ENCODE peak calls at places on chromosomes 13 and 19, in ten cellular contexts. Y is GM23338; F is CD8-positive, alpha-beta memory T cell; L is tibial artery; J is hepatocyte; Q is cardiac muscle cell; T is left lung; A is CD4-positive, alpha-beta memory T cell; I is fibroblast of lung; X is tibial nerve. S is an unnamed sample.
A peak's percentile ranks its signal among the peaks of the same experiment; 100 is the strongest.

GRCh38 chr19:10568444-10568825 is 344 bp downstream of the CDKN2D start:
- DNase-seq in Q (no peak), X (no peak), J (peak; percentile 82), I (no peak), F (peak; percentile 81), L (peak; percentile 37), A (no peak), T (no peak), Y (peak; percentile 75), S (no peak)

GRCh38 chr13:32340917-32341316 is 25.6 kb downstream of the BRCA2 start:
- DNase-seq in F (no peak), J (no peak), I (no peak), T (no peak), X (no peak), A (no peak), Q (no peak), L (no peak), Y (no peak), S (no peak)

GRCh38 chr13:25752957-25753540 is 298.8 kb downstream of the SHISA2 start:
- DNase-seq in Y (no peak), I (peak; percentile 96), X (peak; percentile 14), F (no peak), A (no peak), T (no peak), J (peak; percentile 45), L (peak; percentile 75), Q (peak; percentile 93), S (no peak)

GRCh38 chr13:109154146-109154545 is 524.7 kb downstream of the MYO16 start:
- DNase-seq in Y (no peak), L (no peak), J (no peak), F (no peak), I (peak; percentile 41), A (no peak), T (no peak), X (no peak), Q (no peak), S (no peak)

GRCh38 chr13:107518292-107518691 is 697.0 kb downstream of the LIG4 start:
- DNase-seq in I (peak; percentile 34), F (no peak), Y (peak; percentile 11), Q (peak; percentile 21), L (no peak), X (no peak), T (no peak), A (no peak), J (peak; percentile 19), S (no peak)

GRCh38 chr13:92829930-92830329 is 396.7 kb upstream of the GPC6 start:
- DNase-seq in Q (no peak), J (no peak), Y (no peak), F (no peak), A (no peak), I (peak; percentile 62), X (no peak), L (no peak), T (no peak), S (no peak)

GRCh38 chr19:42246143-42246868 is 3.9 kb upstream of the GSK3A start:
- DNase-seq in X (peak; percentile 50), I (peak; percentile 81), T (no peak), J (peak; percentile 86), L (peak; percentile 84), Y (peak; percentile 88), F (no peak), A (no peak), Q (peak; percentile 83), S (peak; percentile 46)

GRCh38 chr19:3404324-3405260 is 38.2 kb downstream of the NFIC start:
- DNase-seq in T (peak; percentile 87), A (no peak), J (peak; percentile 58), Q (peak; percentile 95), Y (peak; percentile 56), X (peak; percentile 79), I (peak; percentile 94), F (no peak), L (peak; percentile 87), S (peak; percentile 72)

GRCh38 chr13:113297370-113297871 is 382 bp downstream of the LAMP1 start:
- DNase-seq in J (peak; percentile 34), F (peak; percentile 80), A (peak; percentile 63), Q (no peak), Y (peak; percentile 34), X (no peak), I (no peak), T (no peak), L (no peak), S (no peak)

GRCh38 chr13:39840201-39840600 is 184.7 kb downstream of the COG6 start:
- DNase-seq in X (peak; percentile 34), Q (no peak), A (no peak), I (no peak), J (no peak), T (no peak), F (no peak), Y (no peak), L (no peak), S (no peak)

GRCh38 chr19:17209126-17210036 is 5.8 kb upstream of the USE1 start:
- DNase-seq in I (peak; percentile 16), A (no peak), F (no peak), L (no peak), T (peak; percentile 71), Y (peak; percentile 99), Q (peak; percentile 34), X (no peak), J (peak; percentile 16), S (no peak)

GRCh38 chr19:18274303-18274775 is at the start of gene IQCN:
- DNase-seq in I (peak; percentile 44), X (no peak), Y (peak; percentile 74), Q (peak; percentile 28), F (peak; percentile 75), J (peak; percentile 69), L (peak; percentile 39), T (no peak), A (peak; percentile 61), S (no peak)

GRCh38 chr13:111399334-111399733 is 78.9 kb downstream of the TEX29 start:
- DNase-seq in I (no peak), Y (no peak), Q (no peak), L (peak; percentile 14), F (no peak), J (no peak), A (no peak), X (no peak), T (peak; percentile 62), S (no peak)

GRCh38 chr13:114115191-114115671 is 17.2 kb downstream of the RASA3 start:
- DNase-seq in T (peak; percentile 84), F (peak; percentile 46), Y (no peak), J (peak; percentile 71), I (peak; percentile 81), L (no peak), A (no peak), Q (peak; percentile 72), X (peak; percentile 13), S (no peak)

DNA sequence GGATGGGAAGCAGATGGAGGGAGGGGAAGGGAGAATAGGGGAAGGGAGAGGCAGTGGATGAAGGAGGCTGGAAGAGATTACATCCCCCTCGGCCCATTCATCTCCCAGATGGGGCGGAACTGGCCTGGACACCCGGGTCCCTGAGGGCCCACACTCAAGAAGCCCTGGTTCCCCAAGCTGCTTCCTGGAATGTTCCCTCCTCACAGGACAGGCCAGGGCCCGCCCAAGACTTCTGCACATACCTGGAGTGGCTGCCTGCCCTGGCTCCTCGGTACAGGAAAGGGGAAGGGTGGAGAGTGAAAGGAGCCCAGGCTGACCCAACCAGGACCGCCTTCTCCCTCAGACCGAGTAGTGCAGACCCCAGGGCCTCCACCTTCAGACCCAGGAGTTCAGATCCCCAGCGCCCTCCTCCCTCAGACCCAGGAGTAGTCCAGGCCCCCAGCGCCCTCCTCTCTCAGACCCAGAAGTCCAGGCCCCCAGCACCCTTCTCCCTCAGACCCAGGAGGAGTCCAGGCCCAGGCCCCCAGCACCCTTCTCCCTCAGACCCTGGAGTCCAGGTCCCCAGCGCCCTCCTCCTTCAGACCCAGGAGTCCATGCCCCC is 489 bp downstream of the NTF4 start:
- DNase-seq in X (no peak), J (no peak), L (no peak), A (no peak), I (no peak), T (no peak), Y (peak; percentile 72), F (no peak), Q (no peak), S (no peak)
- H3K27ac ChIP-seq in X (no peak overlapping the region), J (peak overlapping the region; percentile 57), L (no peak overlapping the region), A (no peak overlapping the region), I (no peak overlapping the region), T (no peak overlapping the region), Y (no peak overlapping the region), F (no peak overlapping the region), Q (peak overlapping the region; percentile 93), S (no peak overlapping the region)

GRCh38 chr19:35055715-35056179 is 14.2 kb downstream of the HPN start:
- DNase-seq in L (no peak), J (peak; percentile 47), F (no peak), T (no peak), Q (no peak), I (no peak), Y (peak; percentile 90), A (no peak), X (no peak), S (no peak)

GRCh38 chr19:35053667-35054293 is 12.3 kb downstream of the HPN start:
- DNase-seq in Q (no peak), L (no peak), X (no peak), T (no peak), J (no peak), A (no peak), I (no peak), F (no peak), Y (no peak), S (no peak)

GRCh38 chr19:35054626-35055025 is 13.1 kb downstream of the HPN start:
- DNase-seq in J (no peak), I (no peak), X (no peak), Y (no peak), F (no peak), T (no peak), Q (no peak), A (no peak), L (no peak), S (no peak)

GRCh38 chr19:35051796-35052195 is 10.3 kb downstream of the HPN start:
- DNase-seq in L (no peak), Q (no peak), X (no peak), F (no peak), A (no peak), Y (no peak), J (no peak), I (no peak), T (no peak), S (no peak)

GRCh38 chr19:35052599-35053190 is 11.2 kb downstream of the HPN start:
- DNase-seq in F (no peak), X (no peak), I (no peak), A (no peak), Q (no peak), T (no peak), Y (no peak), L (no peak), J (no peak), S (no peak)
- H3K27ac ChIP-seq in F (no peak overlapping the region), X (no peak overlapping the region), I (no peak overlapping the region), A (no peak overlapping the region), Q (no peak overlapping the region), T (no peak overlapping the region), Y (no peak overlapping the region), L (no peak overlapping the region), J (no peak overlapping the region), S (peak overlapping the region; percentile 45)

GRCh38 chr19:48818234-48818823 is 7.5 kb upstream of the BCAT2 start:
- DNase-seq in F (no peak), J (peak; percentile 50), A (no peak), Q (no peak), I (no peak), T (no peak), X (no peak), L (no peak), Y (no peak), S (no peak)
- H3K27ac ChIP-seq in F (no peak overlapping the region), J (peak overlapping the region; percentile 44), A (no peak overlapping the region), Q (no peak overlapping the region), I (no peak overlapping the region), T (peak overlapping the region; percentile 59), X (peak overlapping the region; percentile 79), L (peak overlapping the region; percentile 59), Y (no peak overlapping the region), S (no peak overlapping the region)

GRCh38 chr13:36764536-36764935 is 54.5 kb upstream of the RFXAP start:
- DNase-seq in J (no peak), I (no peak), A (no peak), Y (no peak), T (no peak), Q (no peak), X (no peak), L (no peak), F (no peak), S (no peak)
- H3K27ac ChIP-seq in J (no peak overlapping the region), I (no peak overlapping the region), A (no peak overlapping the region), Y (no peak overlapping the region), T (no peak overlapping the region), Q (no peak overlapping the region), X (no peak overlapping the region), L (no peak overlapping the region), F (no peak overlapping the region), S (no peak overlapping the region)